ENCODE peak calls at places on chromosome 12, in nine cellular contexts. Y is GOT3; J is amniotic stem cell; Q is T47D; R is activated T-helper 1 cell treated with anti-CD3 and anti-CD28 coated beads, Interleukin-12 subunit alpha, Interleukin-12 subunit beta, Interleukin-2, Interleukin-4 antibody, amounts not matched to agents 30 ng/mL and 10 ng/mL and 1 ng/mL, durations not matched to agents 14 hours and 24 hours and 36 hours; K is kidney; B is mammary epithelial cell; E is stimulated activated CD8-positive, alpha-beta memory T cell treated with anti-CD3 and anti-CD28 coated beads, Interleukin-2, amount 100 ng/mL, for 1 hour; L is Kasumi-1. A is an unnamed sample.

GRCh38 chr12:51428256-51428655 is 3.6 kb downstream of the SLC4A8 start:
- DNase-seq in Y (no peak), J (no peak), Q (no peak), R (no peak), K (no peak), B (no peak), E (no peak), L (no peak), A (no peak)

GRCh38 chr12:54017845-54018607 is 9.2 kb downstream of the HOXC8 start:
- DNase-seq in Y (peak), J (no peak), Q (peak), R (peak), K (peak), B (peak), E (peak), L (no peak), A (peak)

GRCh38 chr12:20476551-20476950 is 108.2 kb downstream of the PDE3A start:
- DNase-seq in Y (no peak), J (no peak), Q (no peak), R (no peak), K (no peak), B (no peak), E (no peak), L (no peak), A (no peak)

GRCh38 chr12:12482150-12482761 is 80.4 kb downstream of the DUSP16 start:
- DNase-seq in Y (no peak), J (no peak), Q (no peak), R (peak), K (no peak), B (no peak), E (no peak), L (no peak), A (no peak)

GRCh38 chr12:639566-639965 is 23.7 kb downstream of the NINJ2 start:
- DNase-seq in Y (no peak), J (no peak), Q (no peak), R (no peak), K (no peak), B (no peak), E (no peak), L (no peak), A (peak)

GRCh38 chr12:76424941-76425340 is 76.7 kb upstream of the BBS10 start:
- DNase-seq in Y (no peak), J (no peak), Q (no peak), R (no peak), K (no peak), B (no peak), E (no peak), L (no peak), A (no peak)

GRCh38 chr12:63985945-63986344 is 141.4 kb downstream of the SRGAP1 start:
- DNase-seq in Y (no peak), J (no peak), Q (no peak), R (no peak), K (no peak), B (no peak), E (no peak), L (no peak), A (no peak)

GRCh38 chr12:63362166-63362565 is 211.2 kb upstream of the AVPR1A start:
- DNase-seq in Y (no peak), J (no peak), Q (no peak), R (no peak), K (no peak), B (no peak), E (no peak), L (no peak), A (no peak)

GRCh38 chr12:116708826-116709756 is 28.8 kb downstream of the SPRING1 start:
- DNase-seq in Y (no peak), J (peak), Q (peak), R (peak), K (no peak), B (peak), E (no peak), L (peak), A (peak)

GRCh38 chr12:10175849-10176641 is 2.8 kb upstream of the TMEM52B start:
- DNase-seq in Y (no peak), J (no peak), Q (no peak), R (no peak), K (no peak), B (peak), E (no peak), L (no peak), A (no peak)

GRCh38 chr12:113980537-113981337 is 14.6 kb upstream of the RBM19 start:
- DNase-seq in Y (no peak), J (peak), Q (peak), R (no peak), K (no peak), B (peak), E (no peak), L (peak), A (peak)

GRCh38 chr12:22628228-22628627 is 3.3 kb downstream of the ETNK1 start:
- DNase-seq in Y (no peak), J (no peak), Q (no peak), R (no peak), K (no peak), B (peak), E (no peak), L (no peak), A (no peak)

GRCh38 chr12:30797689-30798088 is 42.9 kb upstream of the CAPRIN2 start:
- DNase-seq in Y (no peak), J (no peak), Q (no peak), R (no peak), K (no peak), B (no peak), E (no peak), L (no peak), A (no peak)

GRCh38 chr12:104604070-104604994 is 147.6 kb downstream of the CHST11 start:
- DNase-seq in Y (no peak), J (peak), Q (peak), R (peak), K (peak), B (peak), E (no peak), L (peak), A (peak)

A was measured in islet precursor cell.